ENCODE peak calls at places on chromosomes 11 and 22, in eight cellular contexts. G is body of pancreas, W is A549, V is AG04449, F is cardiac muscle cell, C is astrocyte of the cerebellum, N is fibroblast of villous mesenchyme, T is ovary. Q is an unnamed sample.

GRCh38 chr22:48669226-48669625 is 1158.4 kb downstream of the BRD1 start:
- DNase-seq in G (no peak), W (no peak), V (no peak), F (no peak), C (no peak), N (no peak), T (no peak), Q (no peak)

GRCh38 chr11:118914178-118914918 is 11.4 kb downstream of the BCL9L start:
- DNase-seq in G (peak), W (no peak), V (no peak), F (no peak), C (no peak), N (no peak), T (peak), Q (no peak)

GRCh38 chr22:33562484-33562883 is 357.8 kb downstream of the LARGE1 start:
- DNase-seq in G (no peak), W (no peak), V (no peak), F (no peak), C (no peak), N (no peak), T (no peak), Q (no peak)

GRCh38 chr11:123590296-123590912 is 64.0 kb downstream of the SCN3B start:
- DNase-seq in G (peak), W (peak), V (no peak), F (no peak), C (no peak), N (peak), T (no peak), Q (peak)

GRCh38 chr11:126307706-126308105 is 3.8 kb downstream of the DCPS start:
- DNase-seq in G (no peak), W (no peak), V (no peak), F (peak), C (peak), N (peak), T (no peak), Q (no peak)

GRCh38 chr22:18947905-18948304 is 11.8 kb upstream of the PRODH start:
- DNase-seq in G (no peak), W (no peak), V (no peak), F (no peak), C (no peak), N (no peak), T (no peak), Q (no peak)

GRCh38 chr11:94769897-94770296 is 1.7 kb downstream of the AMOTL1 start:
- DNase-seq in G (peak), W (no peak), V (no peak), F (no peak), C (no peak), N (peak), T (no peak), Q (no peak)

GRCh38 chr11:64339754-64340408 is at the start of gene CCDC88B:
- DNase-seq in G (no peak), W (no peak), V (no peak), F (no peak), C (no peak), N (no peak), T (no peak), Q (no peak)

GRCh38 chr11:63671322-63672155 is at the start of gene ATL3:
- DNase-seq in G (peak), W (peak), V (peak), F (peak), C (peak), N (peak), T (peak), Q (peak)

GRCh38 chr11:1158681-1159525 is 1.1 kb downstream of the MUC5AC start:
- DNase-seq in G (no peak), W (no peak), V (no peak), F (no peak), C (no peak), N (no peak), T (peak), Q (no peak)

GRCh38 chr11:64999478-64999877 is 2.7 kb upstream of the BATF2 start:
- DNase-seq in G (no peak), W (no peak), V (no peak), F (no peak), C (no peak), N (no peak), T (no peak), Q (no peak)

DNA sequence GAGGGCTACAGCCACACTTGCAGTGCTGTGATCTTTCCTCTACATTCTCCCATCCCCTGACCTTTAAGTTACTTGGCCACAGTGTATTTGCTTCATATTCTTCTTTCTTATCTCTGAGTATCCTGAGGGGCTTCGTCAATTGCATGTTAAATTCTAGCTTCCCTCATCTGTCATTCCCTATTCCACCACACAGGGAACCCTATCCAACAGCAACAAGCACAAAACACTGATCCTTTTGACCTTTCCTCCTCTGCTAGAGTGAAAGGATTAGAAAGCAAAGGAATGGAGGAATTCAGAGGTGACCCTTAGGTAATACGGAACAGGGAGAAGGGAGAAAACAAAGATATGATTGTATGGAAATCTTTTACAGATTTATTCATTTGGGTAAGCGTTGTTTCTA is 1061.7 kb upstream of the TENM4 start:
- DNase-seq in G (no peak), W (no peak), V (no peak), F (peak), C (no peak), N (no peak), T (no peak), Q (no peak)
- TF ChIP-seq CTCF in G (no peak), W (no peak), V (no peak), F (no peak), C (peak), N (no peak), T (no peak), Q (no peak)

DNA sequence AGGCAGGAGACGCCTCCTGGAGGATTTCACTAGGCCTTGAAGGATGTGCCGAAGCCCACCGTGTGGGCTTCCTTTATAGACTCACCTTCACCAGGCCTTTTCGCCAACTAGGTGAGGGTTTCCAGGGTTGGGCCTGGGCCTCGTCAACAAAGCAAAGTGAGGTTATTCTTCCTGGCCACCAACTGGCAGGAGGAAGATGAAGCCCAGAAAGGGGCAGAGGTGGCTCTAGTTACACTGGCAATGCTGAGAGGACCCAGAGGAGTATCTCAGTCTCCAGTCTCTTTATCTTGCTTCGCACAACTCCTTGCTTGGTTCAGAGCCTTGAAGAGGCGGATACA is 400 bp upstream of the RELT start:
- DNase-seq in G (no peak), W (no peak), V (no peak), F (no peak), C (no peak), N (no peak), T (no peak), Q (no peak)
- H3K4me3 ChIP-seq in G (no peak), W (no peak), V (no peak), F (no peak), C (no peak), N (no peak), T (no peak), Q (peak)

GRCh38 chr11:15861256-15861655 is 495.1 kb downstream of the SOX6 start:
- DNase-seq in G (no peak), W (no peak), V (no peak), F (no peak), C (no peak), N (no peak), T (no peak), Q (no peak)
- TF ChIP-seq CTCF in G (no peak), W (no peak), V (no peak), F (no peak), C (no peak), N (no peak), T (no peak), Q (no peak)

GRCh38 chr22:21633481-21633880 is 921 bp downstream of the CCDC116 start:
- DNase-seq in G (no peak), W (no peak), V (no peak), F (no peak), C (no peak), N (no peak), T (no peak), Q (no peak)

GRCh38 chr22:21635771-21636510 is 3.4 kb downstream of the CCDC116 start:
- DNase-seq in G (no peak), W (no peak), V (no peak), F (no peak), C (no peak), N (no peak), T (no peak), Q (no peak)

GRCh38 chr22:21636629-21637218 is 4.2 kb downstream of the CCDC116 start:
- DNase-seq in G (no peak), W (no peak), V (no peak), F (no peak), C (no peak), N (no peak), T (no peak), Q (no peak)

GRCh38 chr22:21634081-21634480 is 1.5 kb downstream of the CCDC116 start:
- DNase-seq in G (no peak), W (no peak), V (no peak), F (no peak), C (no peak), N (no peak), T (no peak), Q (no peak)

DNA sequence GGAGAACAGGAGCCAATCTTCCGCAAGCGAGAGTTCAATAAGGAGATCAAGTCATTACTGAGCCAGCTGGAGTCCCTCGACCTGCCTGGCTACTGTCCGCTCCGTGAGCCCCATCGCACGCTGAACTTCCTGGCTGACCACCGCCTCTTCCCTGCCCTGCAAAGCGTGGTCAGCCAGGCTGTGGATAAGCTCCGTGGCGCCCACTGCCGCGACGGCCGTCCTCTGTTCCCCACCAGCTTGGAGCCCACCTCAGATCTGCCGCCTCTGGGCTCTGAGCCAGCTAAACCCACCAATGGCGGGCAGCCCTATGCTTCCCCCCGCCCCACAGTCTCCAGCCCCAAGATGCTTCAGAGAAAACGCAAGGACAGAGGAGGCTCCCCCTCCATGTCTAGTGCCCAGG is 2.3 kb downstream of the CCDC116 start:
- DNase-seq in G (no peak), W (no peak), V (no peak), F (no peak), C (no peak), N (no peak), T (no peak), Q (no peak)
- H3K4me3 ChIP-seq in G (no peak), W (no peak), V (no peak), F (no peak), C (no peak), N (no peak), T (no peak), Q (no peak)

GRCh38 chr22:37283393-37283937 is 1.2 kb downstream of the CYTH4 start:
- DNase-seq in G (no peak), W (no peak), V (no peak), F (peak), C (no peak), N (no peak), T (no peak), Q (no peak)
- TF ChIP-seq CTCF in G (no peak), W (no peak), V (peak), F (no peak), C (no peak), N (peak), T (no peak), Q (no peak)

DNA sequence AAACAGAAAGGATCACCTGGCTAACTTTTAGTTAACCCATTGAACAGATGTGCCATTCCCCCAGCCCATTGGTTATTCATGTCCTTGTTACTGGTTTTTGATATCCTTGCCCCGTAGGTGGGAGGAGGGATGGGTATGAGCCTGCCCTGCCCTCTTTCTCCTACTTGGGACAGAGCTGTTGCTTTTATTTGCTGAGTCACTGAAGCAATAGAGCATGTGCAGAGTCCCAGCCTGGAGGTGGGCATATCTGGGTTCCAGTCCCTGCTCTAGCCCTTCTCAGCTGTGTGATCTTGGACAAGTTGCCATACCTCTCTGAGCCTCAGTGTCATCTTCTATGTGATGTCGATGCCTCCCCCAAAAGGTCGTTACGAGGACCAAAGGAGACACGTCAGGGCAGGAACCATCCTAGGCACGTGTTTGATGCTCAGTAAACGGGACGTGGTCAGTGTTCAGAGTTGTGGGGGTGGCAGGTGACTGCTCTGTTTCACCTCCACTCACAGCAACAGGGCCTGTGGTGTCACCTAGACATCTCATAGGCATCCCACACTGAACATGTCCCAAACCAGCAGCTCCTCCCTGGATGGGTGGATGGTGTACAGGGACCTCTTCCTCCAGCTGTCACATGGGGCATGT is 61.0 kb downstream of the BMAL1 start:
- DNase-seq in G (no peak), W (peak), V (no peak), F (no peak), C (no peak), N (peak), T (no peak), Q (no peak)
- H3K4me3 ChIP-seq in G (no peak), W (peak), V (peak), F (no peak), C (peak), N (peak), T (peak), Q (peak)

GRCh38 chr11:100080821-100081220 is 606.3 kb upstream of the ARHGAP42 start:
- DNase-seq in G (no peak), W (no peak), V (no peak), F (no peak), C (no peak), N (no peak), T (no peak), Q (no peak)

GRCh38 chr11:100080401-100080800 is 606.7 kb upstream of the ARHGAP42 start:
- DNase-seq in G (no peak), W (no peak), V (no peak), F (no peak), C (no peak), N (no peak), T (no peak), Q (no peak)
- TF ChIP-seq CTCF in G (no peak), W (no peak), V (no peak), F (no peak), C (no peak), N (no peak), T (no peak), Q (no peak)

GRCh38 chr11:121655481-121656332 is 202.9 kb upstream of the SORL1-AS1 start:
- DNase-seq in G (peak), W (peak), V (peak), F (peak), C (peak), N (peak), T (peak), Q (peak)

GRCh38 chr11:121659811-121660210 is 207.0 kb upstream of the SORL1-AS1 start:
- DNase-seq in G (no peak), W (no peak), V (no peak), F (no peak), C (no peak), N (no peak), T (no peak), Q (no peak)

GRCh38 chr11:121654506-121655480 is 202.0 kb upstream of the SORL1-AS1 start:
- DNase-seq in G (no peak), W (no peak), V (no peak), F (no peak), C (no peak), N (peak), T (peak), Q (no peak)

GRCh38 chr11:121657191-121657590 is 204.4 kb upstream of the SORL1-AS1 start:
- DNase-seq in G (no peak), W (no peak), V (no peak), F (no peak), C (no peak), N (no peak), T (peak), Q (no peak)

DNA sequence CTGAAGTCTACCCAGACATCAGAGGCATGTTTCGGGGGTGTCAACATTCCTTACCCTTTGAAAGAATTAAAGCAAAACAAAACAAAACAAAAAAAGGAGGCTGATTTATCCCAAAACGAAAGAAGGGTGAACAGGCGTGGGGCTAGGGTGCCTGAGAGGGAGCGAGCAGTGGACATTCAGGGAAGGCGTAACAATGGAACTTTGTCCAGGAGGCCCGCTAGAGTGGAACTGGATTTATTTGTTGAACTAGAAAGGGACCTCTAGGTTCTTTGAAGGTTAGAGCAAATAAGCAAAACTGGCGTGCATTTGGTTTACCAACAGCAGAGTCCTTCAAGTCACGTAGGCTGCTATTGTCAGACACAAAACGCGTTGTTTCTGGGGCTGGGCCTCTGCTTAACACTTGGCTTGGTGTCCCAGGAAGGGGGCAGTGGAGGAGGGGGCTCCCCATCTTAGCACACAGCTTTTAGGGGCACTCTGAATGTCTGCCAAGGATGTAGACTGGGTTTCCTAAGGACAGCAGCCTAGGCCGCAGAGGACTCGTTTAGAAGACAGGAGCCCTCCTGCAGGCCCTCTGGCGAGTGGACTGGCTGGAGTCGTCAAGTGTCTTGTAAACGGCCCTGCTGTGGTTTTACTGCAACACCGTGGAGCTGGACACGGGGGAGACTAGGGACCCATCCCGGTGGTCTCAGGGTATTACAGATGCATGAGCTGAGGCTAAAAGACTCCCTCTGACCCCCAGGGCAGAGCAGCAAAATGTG is 203.7 kb upstream of the SORL1-AS1 start:
- DNase-seq in G (no peak), W (no peak), V (no peak), F (no peak), C (no peak), N (no peak), T (peak), Q (no peak)
- H3K4me3 ChIP-seq in G (no peak), W (peak), V (peak), F (no peak), C (no peak), N (peak), T (peak), Q (peak)

GRCh38 chr11:76013526-76013925 is 192.8 kb downstream of the WNT11 start:
- DNase-seq in G (no peak), W (no peak), V (no peak), F (no peak), C (no peak), N (no peak), T (no peak), Q (no peak)
- TF ChIP-seq CTCF in G (no peak), W (no peak), V (no peak), F (no peak), C (no peak), N (no peak), T (no peak), Q (no peak)

Q was measured in epithelial cell of proximal tubule.